ENCODE peak calls at places on chromosomes 7 and 10, in four cellular contexts. S is OCI-LY7, L is dorsolateral prefrontal cortex, F is lower lobe of right lung. M is an unnamed sample.

GRCh38 chr10:4312046-4312835 is 513.8 kb upstream of the AKR1E2 start:
- DNase-seq in S (no peak), L (no peak), F (no peak), M (no peak)

GRCh38 chr7:74272305-74273038 is 16.7 kb upstream of the CLIP2 start:
- DNase-seq in F (peak), S (peak), L (no peak), M (no peak)

GRCh38 chr7:149196151-149196704 is 882 bp downstream of the ZNF282 start:
- DNase-seq in F (no peak), S (peak), L (no peak), M (no peak)

GRCh38 chr7:118642396-118642795 is 417.9 kb downstream of the ANKRD7 start:
- DNase-seq in F (no peak), L (no peak), S (no peak), M (no peak)

GRCh38 chr10:102452672-102453340 is 1.5 kb upstream of the C10orf95 start:
- DNase-seq in F (peak), L (no peak), S (no peak), M (no peak)

GRCh38 chr10:69884686-69885085 is 83.0 kb downstream of the COL13A1 start:
- DNase-seq in F (no peak), S (no peak), L (no peak), M (no peak)

GRCh38 chr10:59830601-59831259 is 75.6 kb downstream of the CCDC6 start:
- DNase-seq in F (no peak), L (no peak), S (peak), M (peak)

GRCh38 chr7:41189866-41190265 is 513.0 kb downstream of the INHBA start:
- DNase-seq in S (no peak), L (no peak), F (no peak), M (no peak)

GRCh38 chr10:3786295-3786981 is 1.4 kb upstream of the KLF6 start:
- DNase-seq in F (peak), L (no peak), S (peak), M (no peak)

GRCh38 chr7:118245267-118246040 is 20.9 kb downstream of the ANKRD7 start:
- DNase-seq in F (no peak), S (no peak), L (no peak), M (no peak)

GRCh38 chr7:27184342-27185012 is 555 bp downstream of the HOXA11 start:
- DNase-seq in F (no peak), L (no peak), S (no peak), M (no peak)
- H3K4me3 ChIP-seq in F (peak), L (peak), S (no peak), M (peak)

GRCh38 chr10:35700490-35700887 is 58.4 kb upstream of the FZD8 start:
- DNase-seq in S (no peak), L (no peak), F (no peak), M (no peak)

GRCh38 chr10:35696392-35696791 is 54.3 kb upstream of the FZD8 start:
- DNase-seq in F (no peak), S (no peak), L (no peak), M (no peak)

GRCh38 chr10:35699862-35700489 is 57.9 kb upstream of the FZD8 start:
- DNase-seq in F (no peak), S (no peak), L (no peak), M (no peak)

GRCh38 chr10:35693800-35694199 is 51.7 kb upstream of the FZD8 start:
- DNase-seq in F (no peak), S (no peak), L (no peak), M (no peak)

DNA sequence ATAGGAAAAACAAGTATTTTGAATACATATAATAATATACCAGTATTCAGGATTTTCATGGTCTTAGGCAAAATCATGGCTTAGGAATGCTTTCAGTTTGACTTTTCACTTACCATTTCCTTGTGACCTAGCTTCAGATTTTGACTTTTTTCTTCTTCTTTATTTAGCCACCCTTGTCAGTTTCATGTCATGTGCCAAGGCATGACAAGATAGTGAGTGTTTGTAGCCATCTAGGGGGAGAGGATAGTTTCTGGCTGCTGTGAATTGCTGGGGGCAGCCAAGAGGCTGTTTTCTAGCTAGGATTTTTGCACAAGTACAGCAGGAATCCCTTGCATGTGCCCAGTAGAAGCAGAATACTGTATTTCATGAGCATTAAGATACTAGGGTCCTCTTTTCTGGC is 54.8 kb upstream of the FZD8 start:
- DNase-seq in L (no peak), F (no peak), S (no peak), M (no peak)
- H3K27ac ChIP-seq in L (no peak), F (no peak), S (no peak), M (no peak)

DNA sequence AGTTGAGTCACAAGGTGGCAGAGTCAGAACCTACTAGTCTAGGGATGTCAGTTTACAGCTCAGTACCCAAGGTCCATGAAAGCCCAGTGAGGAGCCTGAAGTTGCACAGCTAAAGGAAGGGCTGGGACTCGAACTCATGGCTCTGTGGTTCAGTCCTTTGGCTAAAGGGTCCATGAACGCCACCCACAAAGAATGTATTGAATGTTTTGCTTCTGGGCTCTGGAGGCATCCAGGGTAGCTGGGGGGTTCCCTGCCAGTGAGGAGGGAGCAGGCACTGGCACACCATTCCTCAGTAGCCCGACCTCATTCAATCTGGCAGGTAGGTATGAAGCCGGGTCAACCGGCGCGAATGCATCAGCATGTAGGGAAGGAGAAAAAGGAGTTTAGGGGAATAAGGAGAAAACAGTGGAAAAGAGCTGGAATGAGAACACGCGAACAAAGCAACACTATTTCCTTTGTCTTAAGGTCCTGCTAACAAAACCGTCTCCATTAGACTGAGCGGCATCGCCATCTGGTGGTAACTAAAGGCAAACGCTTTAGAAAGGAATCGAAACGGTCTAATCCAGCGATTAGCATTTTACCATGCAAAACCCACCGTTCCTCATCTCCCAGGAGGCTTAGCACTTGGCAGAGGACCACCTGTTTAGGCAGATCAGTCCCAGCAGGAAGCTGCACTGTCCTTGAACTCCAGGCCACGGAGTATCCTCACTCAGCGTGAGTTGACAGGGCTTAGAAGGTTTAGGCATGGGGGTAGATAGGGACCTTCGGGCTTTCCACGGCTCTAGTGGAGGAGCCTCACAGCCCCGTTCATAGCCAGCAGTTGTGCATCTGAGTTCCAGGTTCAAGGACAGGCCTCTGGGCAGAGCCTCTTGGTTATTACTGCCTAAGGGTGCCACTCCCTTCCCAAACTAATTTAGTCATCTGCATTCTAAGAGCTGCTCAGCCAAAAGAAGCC is 122.8 kb downstream of the UBE2H start:
- DNase-seq in F (peak), S (peak), L (peak), M (peak)
- H3K4me3 ChIP-seq in F (peak), S (peak), L (no peak), M (peak)

DNA sequence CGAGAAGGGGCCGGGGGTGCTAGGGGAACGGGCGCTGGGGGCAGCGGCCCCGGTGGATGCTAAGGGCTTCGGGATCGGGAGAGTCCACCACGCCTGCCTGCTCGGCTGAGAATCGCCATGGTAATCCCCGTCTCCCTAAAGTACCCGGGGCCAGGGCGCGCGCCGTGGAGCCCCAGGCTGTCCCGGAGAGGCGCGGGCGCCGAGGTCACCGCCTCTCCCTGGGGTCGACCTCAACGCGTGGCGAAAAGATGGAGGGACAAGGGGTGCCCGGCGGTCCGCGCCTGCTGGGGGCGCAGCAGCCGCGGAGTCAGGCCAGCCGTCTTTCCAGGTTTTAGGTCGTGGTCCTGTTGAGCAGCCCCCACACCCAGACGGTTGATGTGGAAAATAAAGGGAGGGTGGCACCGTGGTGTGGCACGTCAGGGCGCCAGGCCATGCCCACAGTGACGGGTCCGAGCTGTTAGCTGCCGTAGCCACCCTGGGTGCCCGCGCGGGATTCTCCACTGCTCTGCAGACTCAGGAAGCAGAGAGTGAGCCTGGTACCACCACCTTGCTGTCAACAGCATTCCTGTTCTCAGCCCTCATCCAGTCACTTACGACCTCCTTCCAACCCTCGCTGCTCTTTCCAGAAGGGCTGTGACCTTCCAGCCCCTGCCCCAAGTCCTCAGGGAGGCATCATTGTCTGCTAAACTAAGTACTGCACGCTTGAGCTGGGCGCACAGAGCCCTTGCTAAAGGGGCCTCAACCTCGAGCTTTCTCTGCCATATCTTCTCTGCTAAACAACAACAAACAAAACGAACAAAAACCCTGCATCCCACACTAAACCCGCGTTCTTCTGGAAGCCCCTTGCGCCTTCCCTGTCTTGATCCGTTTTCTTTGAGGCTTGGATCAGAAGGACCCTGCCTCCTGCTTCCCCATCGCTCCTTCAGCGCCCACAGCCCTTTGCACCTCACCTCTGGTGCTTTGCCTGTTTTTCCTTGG is 666 bp downstream of the SMKR1 start:
- DNase-seq in F (no peak), S (no peak), L (no peak), M (no peak)
- H3K27ac ChIP-seq in F (peak), S (no peak), L (peak), M (no peak)

GRCh38 chr10:132835848-132836233 is 49.9 kb upstream of the NKX6-2 start:
- DNase-seq in S (no peak), F (no peak), L (no peak), M (no peak)
- H3K4me3 ChIP-seq in S (no peak), F (no peak), L (no peak), M (no peak)

GRCh38 chr7:76333388-76334101 is 25.2 kb downstream of the YWHAG start:
- DNase-seq in F (peak), L (no peak), S (no peak), M (no peak)
- H3K27ac ChIP-seq in F (peak), L (no peak), S (no peak), M (no peak)

DNA sequence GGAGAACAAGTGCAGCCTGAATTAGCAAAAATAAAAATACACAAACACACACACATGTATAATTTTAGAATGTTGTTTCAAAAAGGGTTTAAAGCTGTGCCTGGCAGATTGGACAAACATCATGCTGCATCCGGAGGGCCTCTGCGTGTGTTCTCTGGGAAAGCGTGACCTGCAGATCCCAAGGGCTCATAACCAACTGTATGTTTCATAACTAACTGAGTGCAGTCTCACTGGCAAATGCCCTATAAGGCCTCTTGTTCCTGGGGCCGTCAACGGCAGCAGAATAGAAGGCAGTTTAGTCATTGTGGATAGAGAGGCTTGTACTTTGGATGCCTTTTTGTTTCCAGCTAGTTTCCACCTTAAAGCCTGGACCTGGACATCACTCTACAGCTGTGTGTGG is 243.8 kb upstream of the KIAA1217 start:
- DNase-seq in L (no peak), S (no peak), F (no peak), M (no peak)
- H3K4me3 ChIP-seq in L (no peak), S (no peak), F (no peak), M (no peak)

GRCh38 chr7:39921505-39922250 is 28.4 kb upstream of the CDK13 start:
- DNase-seq in F (no peak), S (no peak), L (no peak), M (no peak)
- H3K27ac ChIP-seq in F (no peak), S (no peak), L (no peak), M (no peak)

GRCh38 chr10:11527700-11528255 is 83.7 kb downstream of the USP6NL start:
- DNase-seq in L (no peak), S (peak), F (no peak), M (no peak)
- H3K4me3 ChIP-seq in L (peak), S (peak), F (peak), M (peak)

GRCh38 chr10:29345893-29346175 is 57.0 kb downstream of the LYZL1 start:
- DNase-seq in F (no peak), L (no peak), S (no peak), M (no peak)

GRCh38 chr10:29344073-29344820 is 55.4 kb downstream of the LYZL1 start:
- DNase-seq in L (no peak), F (no peak), S (no peak), M (no peak)

GRCh38 chr10:29345144-29345892 is 56.4 kb downstream of the LYZL1 start:
- DNase-seq in F (no peak), L (no peak), S (no peak), M (no peak)

GRCh38 chr10:29343607-29344038 is 54.8 kb downstream of the LYZL1 start:
- DNase-seq in S (no peak), F (no peak), L (no peak), M (no peak)
- H3K27ac ChIP-seq in S (no peak), F (no peak), L (no peak), M (no peak)